ENCODE peak calls at places on chromosomes 5 and 9, in ten cellular contexts. Q is sigmoid colon, T is NB4, W is esophagus squamous epithelium, C is transverse colon, P is stomach, N is K562, F is IMR-90, Z is breast epithelium, S is gastrocnemius medialis. I is an unnamed sample.

GRCh38 chr9:13266172-13266571 is 13.3 kb downstream of the MPDZ start:
- DNase-seq in F (peak; percentile 61), S (no peak), Z (no peak), C (no peak), P (no peak), N (no peak), Q (no peak), W (no peak), T (no peak), I (no peak)

GRCh38 chr5:139549162-139549894 is 11.8 kb upstream of the UBE2D2 start:
- DNase-seq in Z (no peak), F (no peak), S (peak; percentile 3), N (no peak), P (no peak), T (no peak), C (no peak), Q (no peak), W (no peak), I (peak; percentile 73)

GRCh38 chr5:179572386-179572785 is 22.0 kb downstream of the RUFY1 start:
- DNase-seq in Z (no peak), C (no peak), T (no peak), Q (no peak), P (no peak), N (no peak), W (no peak), F (no peak), S (no peak), I (no peak)

GRCh38 chr5:139667730-139668063 is 19.5 kb downstream of the CXXC5 start:
- DNase-seq in W (no peak), Q (no peak), P (no peak), Z (no peak), F (peak; percentile 60), C (no peak), S (no peak), T (no peak), N (no peak), I (no peak)

GRCh38 chr5:79120221-79120620 is 8.6 kb downstream of the BHMT start:
- DNase-seq in C (no peak), S (no peak), W (no peak), Q (no peak), F (no peak), T (peak; percentile 42), N (no peak), Z (no peak), P (no peak), I (no peak)

GRCh38 chr5:3221432-3221831 is 374.2 kb upstream of the IRX1 start:
- DNase-seq in T (no peak), C (no peak), W (no peak), Z (no peak), P (peak; percentile 5), Q (no peak), N (no peak), F (no peak), S (no peak), I (no peak)

GRCh38 chr9:71079451-71079850 is 42.0 kb downstream of the TRPM3 start:
- DNase-seq in W (no peak), T (no peak), Z (no peak), N (no peak), P (no peak), Q (no peak), S (no peak), C (no peak), F (peak; percentile 31), I (no peak)

GRCh38 chr5:135127604-135128240 is 93.7 kb upstream of the PITX1 start:
- DNase-seq in Z (no peak), W (no peak), N (no peak), C (peak; percentile 59), Q (no peak), S (no peak), P (peak; percentile 52), T (no peak), F (peak; percentile 93), I (no peak)

GRCh38 chr9:80560976-80561375 is 989.2 kb downstream of the TLE4 start:
- DNase-seq in F (no peak), W (no peak), T (no peak), S (no peak), N (no peak), P (no peak), Q (no peak), Z (no peak), C (no peak), I (no peak)

GRCh38 chr9:137878146-137878941 is 762 bp downstream of the CACNA1B start:
- DNase-seq in C (no peak), T (no peak), S (no peak), Q (no peak), F (no peak), Z (no peak), W (no peak), N (peak; percentile 86), P (no peak), I (no peak)
- H3K4me3 ChIP-seq in C (peak overlapping the region; percentile 24), T (no peak overlapping the region), S (no peak overlapping the region), Q (peak overlapping the region; percentile 45), F (no peak overlapping the region), Z (peak overlapping the region; percentile 58), W (peak overlapping the region; percentile 34), N (no peak overlapping the region), P (peak overlapping the region; percentile 36), I (no peak overlapping the region)

GRCh38 chr5:88940712-88941111 is 57.7 kb upstream of the MEF2C start:
- DNase-seq in W (no peak), N (no peak), F (no peak), T (no peak), Z (no peak), Q (no peak), P (no peak), S (no peak), C (no peak), I (no peak)

GRCh38 chr5:88937406-88937805 is 54.4 kb upstream of the MEF2C start:
- DNase-seq in T (no peak), S (no peak), F (no peak), P (no peak), W (no peak), Q (no peak), N (no peak), C (no peak), Z (no peak), I (no peak)

GRCh38 chr5:88941581-88941980 is 58.6 kb upstream of the MEF2C start:
- DNase-seq in Z (no peak), F (no peak), N (no peak), C (no peak), P (no peak), T (no peak), S (no peak), Q (no peak), W (no peak), I (no peak)

GRCh38 chr5:88938488-88938887 is 55.5 kb upstream of the MEF2C start:
- DNase-seq in Z (no peak), C (no peak), S (peak; percentile 33), T (no peak), P (no peak), Q (no peak), N (no peak), F (no peak), W (no peak), I (no peak)

DNA sequence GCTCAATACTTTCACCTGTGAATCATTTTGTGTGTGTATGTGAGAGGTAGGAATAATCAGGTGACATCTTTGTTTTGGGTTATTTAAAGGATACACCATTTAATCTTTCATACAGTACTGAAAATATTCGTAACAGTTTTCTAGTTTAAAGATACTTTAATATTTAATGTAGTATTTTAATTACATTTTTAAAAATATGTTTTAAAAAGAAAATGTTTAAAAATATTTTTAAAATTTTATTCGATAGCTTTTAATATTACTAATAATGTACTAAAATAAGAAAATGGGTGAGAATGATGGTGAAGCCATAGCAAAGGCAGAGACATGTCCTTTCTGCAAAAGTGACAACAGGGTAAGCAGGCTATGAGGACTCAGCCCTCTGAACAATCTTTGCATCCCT is 56.3 kb upstream of the MEF2C start:
- DNase-seq in P (no peak), Z (no peak), T (no peak), Q (no peak), N (no peak), S (no peak), C (no peak), F (no peak), W (no peak), I (no peak)
- TF ChIP-seq POLR2A in P (no peak), Z (no peak), T (no peak), Q (no peak), N (no peak), S (no peak), C (no peak), F (no peak), W (no peak), I (no peak)

GRCh38 chr9:129383005-129383414 is 204.9 kb upstream of the IER5L start:
- DNase-seq in W (no peak), T (no peak), N (no peak), P (peak; percentile 92), F (no peak), S (peak; percentile 70), Q (peak; percentile 76), Z (peak; percentile 90), C (peak; percentile 86), I (no peak)

GRCh38 chr9:129384887-129385614 is 207.0 kb upstream of the IER5L start:
- DNase-seq in F (no peak), N (no peak), P (no peak), Z (peak; percentile 50), C (no peak), S (no peak), Q (peak; percentile 60), T (no peak), W (no peak), I (no peak)

GRCh38 chr9:129384138-129384886 is 206.3 kb upstream of the IER5L start:
- DNase-seq in W (no peak), S (no peak), F (no peak), Z (no peak), Q (peak; percentile 39), T (no peak), N (no peak), P (no peak), C (no peak), I (no peak)

GRCh38 chr9:129382281-129383004 is 204.4 kb upstream of the IER5L start:
- DNase-seq in Z (no peak), Q (peak; percentile 72), C (no peak), T (no peak), S (no peak), W (no peak), F (no peak), P (no peak), N (no peak), I (no peak)

DNA sequence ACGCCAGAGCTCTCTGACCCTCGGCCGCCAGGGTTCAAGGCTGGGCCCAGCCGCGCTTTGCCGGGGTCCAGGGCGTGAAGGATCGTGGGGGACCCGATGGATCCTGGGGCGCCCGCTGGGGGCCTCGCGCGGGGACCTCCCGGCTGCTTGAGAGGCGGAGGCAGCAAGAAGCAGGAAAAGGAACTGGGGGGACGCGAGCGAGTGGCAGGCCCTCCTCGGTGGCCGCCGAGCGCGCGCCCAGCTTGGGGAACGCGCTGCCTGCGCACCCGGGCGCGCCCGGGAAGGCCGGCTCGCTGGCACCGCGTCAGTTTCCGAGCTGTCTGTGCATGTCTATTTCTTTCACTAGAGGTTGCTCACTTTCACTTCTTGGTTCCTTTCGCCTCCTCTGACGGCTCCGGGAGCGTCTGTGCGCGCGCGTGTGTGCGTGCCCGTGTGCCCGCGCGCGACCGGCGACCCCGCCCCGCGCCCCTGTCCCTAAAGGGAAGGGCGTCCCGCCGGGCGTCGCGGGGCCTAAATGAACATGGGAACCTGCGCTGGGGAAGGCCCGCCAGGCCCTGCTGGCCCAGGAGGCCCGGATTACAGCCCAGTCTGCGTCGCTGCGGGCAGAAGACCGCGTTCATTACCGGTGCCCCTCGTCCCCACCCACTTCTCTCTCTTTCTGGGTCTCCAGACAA is 205.5 kb upstream of the IER5L start:
- DNase-seq in S (peak; percentile 72), W (peak; percentile 33), F (peak; percentile 56), T (peak; percentile 79), P (peak; percentile 84), Q (peak; percentile 92), Z (peak; percentile 80), C (peak; percentile 82), N (no peak), I (peak; percentile 95)
- TF ChIP-seq CTCF in S (peak; percentile 5), W (peak; percentile 29), F (peak; percentile 21), T (no peak), P (no peak), Q (no peak), Z (no peak), C (no peak), N (no peak), I (no peak)

GRCh38 chr5:151675956-151676712 is 10.6 kb downstream of the SPARC start:
- DNase-seq in N (no peak), Q (peak; percentile 56), S (no peak), T (no peak), Z (no peak), C (no peak), W (no peak), P (no peak), F (no peak), I (no peak)
- H3K4me3 ChIP-seq in N (no peak overlapping the region), Q (no peak overlapping the region), S (no peak overlapping the region), T (no peak overlapping the region), Z (peak overlapping the region; percentile 15), C (no peak overlapping the region), W (no peak overlapping the region), P (no peak overlapping the region), F (no peak overlapping the region), I (no peak overlapping the region)